ENCODE peak calls at places on chromosome X, in four cellular contexts. One of them, this sample, is unnamed.

GRCh38 chrX:19958530-19959486 is 32.1 kb downstream of the BCLAF3 start:
- DNase-seq in K562: no peak
- DNase-seq in GM12878: no peak
- DNase-seq in H1: no peak
- DNase-seq in this sample: peak

GRCh38 chrX:150869450-150869849 is 29.0 kb downstream of the CD99L2 start:
- DNase-seq in K562: no peak
- DNase-seq in GM12878: no peak
- DNase-seq in H1: no peak
- DNase-seq in this sample: no peak

GRCh38 chrX:133922390-133922772 is 63.0 kb downstream of the GPC3 start:
- DNase-seq in K562: no peak
- DNase-seq in GM12878: no peak
- DNase-seq in H1: no peak
- DNase-seq in this sample: no peak

GRCh38 chrX:20144491-20144890 is 2.9 kb upstream of the EIF1AX start:
- DNase-seq in K562: no peak
- DNase-seq in GM12878: no peak
- DNase-seq in H1: no peak
- DNase-seq in this sample: peak

GRCh38 chrX:84188320-84188834 is 378 bp upstream of the RPS6KA6 start:
- DNase-seq in K562: no peak
- DNase-seq in GM12878: no peak
- DNase-seq in H1: peak
- DNase-seq in this sample: peak

GRCh38 chrX:118724775-118725174 is 2.6 kb upstream of the IL13RA1 start:
- DNase-seq in K562: peak
- DNase-seq in GM12878: no peak
- DNase-seq in H1: no peak
- DNase-seq in this sample: peak

GRCh38 chrX:52865328-52865980 is 2.4 kb downstream of the XAGE3 start:
- DNase-seq in K562: no peak
- DNase-seq in GM12878: no peak
- DNase-seq in H1: no peak
- DNase-seq in this sample: peak

GRCh38 chrX:138128025-138128671 is 562.2 kb downstream of the ZIC3 start:
- DNase-seq in K562: peak
- DNase-seq in GM12878: no peak
- DNase-seq in H1: no peak
- DNase-seq in this sample: peak

GRCh38 chrX:48468247-48468671 is 1.8 kb downstream of the SLC38A5 start:
- DNase-seq in K562: peak
- DNase-seq in GM12878: no peak
- DNase-seq in H1: no peak
- DNase-seq in this sample: no peak

GRCh38 chrX:24372021-24372763 is 11.8 kb downstream of the SUPT20HL1 start:
- DNase-seq in K562: no peak
- DNase-seq in GM12878: no peak
- DNase-seq in H1: no peak
- DNase-seq in this sample: no peak

GRCh38 chrX:48083706-48084105 is 12.3 kb upstream of the ZNF630 start:
- DNase-seq in K562: no peak
- DNase-seq in GM12878: no peak
- DNase-seq in H1: no peak
- DNase-seq in this sample: no peak

GRCh38 chrX:77446840-77447239 is 349 bp upstream of the FGF16 start:
- DNase-seq in K562: no peak
- DNase-seq in GM12878: no peak
- DNase-seq in H1: no peak
- DNase-seq in this sample: no peak

GRCh38 chrX:137427813-137428212 is 138.1 kb upstream of the ZIC3 start:
- DNase-seq in K562: no peak
- DNase-seq in GM12878: no peak
- DNase-seq in H1: no peak
- DNase-seq in this sample: no peak

GRCh38 chrX:50881028-50881427 is 29.5 kb upstream of the BMP15 start:
- DNase-seq in K562: no peak
- DNase-seq in GM12878: no peak
- DNase-seq in H1: no peak
- DNase-seq in this sample: no peak

GRCh38 chrX:21132686-21133393 is 241.4 kb upstream of the CNKSR2 start:
- DNase-seq in K562: no peak
- DNase-seq in GM12878: no peak
- DNase-seq in H1: no peak
- DNase-seq in this sample: no peak

GRCh38 chrX:17495052-17495451 is 120.1 kb downstream of the NHS start:
- DNase-seq in K562: no peak
- DNase-seq in GM12878: no peak
- DNase-seq in H1: no peak
- DNase-seq in this sample: no peak

GRCh38 chrX:17496407-17496806 is 121.4 kb downstream of the NHS start:
- DNase-seq in K562: no peak
- DNase-seq in GM12878: no peak
- DNase-seq in H1: no peak
- DNase-seq in this sample: no peak

GRCh38 chrX:17497193-17497592 is 122.2 kb downstream of the NHS start:
- DNase-seq in K562: no peak
- DNase-seq in GM12878: no peak
- DNase-seq in H1: no peak
- DNase-seq in this sample: no peak

GRCh38 chrX:17499512-17499911 is 124.5 kb downstream of the NHS start:
- DNase-seq in K562: no peak
- DNase-seq in GM12878: no peak
- DNase-seq in H1: no peak
- DNase-seq in this sample: no peak

GRCh38 chrX:17500145-17500579 is 125.2 kb downstream of the NHS start:
- DNase-seq in K562: no peak
- DNase-seq in GM12878: no peak
- DNase-seq in H1: no peak
- DNase-seq in this sample: peak
- TF ChIP-seq CHD1 in K562: no peak
- TF ChIP-seq CHD1 in GM12878: no peak
- TF ChIP-seq CHD1 in H1: no peak
- TF ChIP-seq CHD1 in this sample: no peak

GRCh38 chrX:1807301-1807731 is 192.5 kb downstream of the ASMT start:
- DNase-seq in K562: no peak
- DNase-seq in GM12878: no peak
- DNase-seq in H1: peak
- DNase-seq in this sample: peak

GRCh38 chrX:1802912-1803311 is 188.1 kb downstream of the ASMT start:
- DNase-seq in K562: no peak
- DNase-seq in GM12878: no peak
- DNase-seq in H1: no peak
- DNase-seq in this sample: no peak
- TF ChIP-seq POLR2A in K562: no peak
- TF ChIP-seq POLR2A in GM12878: no peak
- TF ChIP-seq POLR2A in H1: no peak
- TF ChIP-seq POLR2A in this sample: no peak

GRCh38 chrX:9604908-9605306 is 140.0 kb downstream of the TBL1X start:
- DNase-seq in K562: no peak
- DNase-seq in GM12878: no peak
- DNase-seq in H1: no peak
- DNase-seq in this sample: no peak

GRCh38 chrX:9605484-9605883 is 140.6 kb downstream of the TBL1X start:
- DNase-seq in K562: no peak
- DNase-seq in GM12878: no peak
- DNase-seq in H1: no peak
- DNase-seq in this sample: no peak

GRCh38 chrX:9604111-9604907 is 139.5 kb downstream of the TBL1X start:
- DNase-seq in K562: no peak
- DNase-seq in GM12878: no peak
- DNase-seq in H1: no peak
- DNase-seq in this sample: no peak

GRCh38 chrX:9609987-9610386 is 145.1 kb downstream of the TBL1X start:
- DNase-seq in K562: no peak
- DNase-seq in GM12878: no peak
- DNase-seq in H1: no peak
- DNase-seq in this sample: no peak

DNA sequence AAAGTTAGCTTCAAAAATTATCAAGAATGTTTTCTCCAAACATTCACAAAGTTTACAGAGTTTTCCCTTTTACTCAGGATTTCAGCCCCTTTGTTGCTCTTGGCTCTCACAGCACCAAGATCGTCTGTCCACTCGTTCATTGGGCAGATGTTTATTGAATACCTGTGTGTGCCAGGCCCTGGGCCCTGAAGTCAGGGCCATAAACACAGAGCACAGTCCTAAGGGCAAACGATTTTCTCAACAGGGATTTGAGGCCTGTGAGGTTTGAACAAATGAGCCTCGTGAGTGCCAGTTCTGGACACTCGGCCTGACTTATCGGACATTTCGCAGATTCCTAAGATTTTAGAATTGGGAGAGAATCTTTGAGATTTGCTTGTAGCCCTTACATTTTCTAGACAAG is 142.1 kb downstream of the TBL1X start:
- DNase-seq in K562: no peak
- DNase-seq in GM12878: no peak
- DNase-seq in H1: no peak
- DNase-seq in this sample: no peak
- TF ChIP-seq CHD1 in K562: no peak
- TF ChIP-seq CHD1 in GM12878: no peak
- TF ChIP-seq CHD1 in H1: no peak
- TF ChIP-seq CHD1 in this sample: no peak

GRCh38 chrX:81202413-81202794 is 502 bp downstream of the SH3BGRL start:
- DNase-seq in K562: no peak
- DNase-seq in GM12878: no peak
- DNase-seq in H1: no peak
- DNase-seq in this sample: peak

GRCh38 chrX:81202989-81203388 is 1.1 kb downstream of the SH3BGRL start:
- DNase-seq in K562: no peak
- DNase-seq in GM12878: no peak
- DNase-seq in H1: no peak
- DNase-seq in this sample: no peak

GRCh38 chrX:81206471-81206870 is 4.6 kb downstream of the SH3BGRL start:
- DNase-seq in K562: no peak
- DNase-seq in GM12878: no peak
- DNase-seq in H1: no peak
- DNase-seq in this sample: no peak

DNA sequence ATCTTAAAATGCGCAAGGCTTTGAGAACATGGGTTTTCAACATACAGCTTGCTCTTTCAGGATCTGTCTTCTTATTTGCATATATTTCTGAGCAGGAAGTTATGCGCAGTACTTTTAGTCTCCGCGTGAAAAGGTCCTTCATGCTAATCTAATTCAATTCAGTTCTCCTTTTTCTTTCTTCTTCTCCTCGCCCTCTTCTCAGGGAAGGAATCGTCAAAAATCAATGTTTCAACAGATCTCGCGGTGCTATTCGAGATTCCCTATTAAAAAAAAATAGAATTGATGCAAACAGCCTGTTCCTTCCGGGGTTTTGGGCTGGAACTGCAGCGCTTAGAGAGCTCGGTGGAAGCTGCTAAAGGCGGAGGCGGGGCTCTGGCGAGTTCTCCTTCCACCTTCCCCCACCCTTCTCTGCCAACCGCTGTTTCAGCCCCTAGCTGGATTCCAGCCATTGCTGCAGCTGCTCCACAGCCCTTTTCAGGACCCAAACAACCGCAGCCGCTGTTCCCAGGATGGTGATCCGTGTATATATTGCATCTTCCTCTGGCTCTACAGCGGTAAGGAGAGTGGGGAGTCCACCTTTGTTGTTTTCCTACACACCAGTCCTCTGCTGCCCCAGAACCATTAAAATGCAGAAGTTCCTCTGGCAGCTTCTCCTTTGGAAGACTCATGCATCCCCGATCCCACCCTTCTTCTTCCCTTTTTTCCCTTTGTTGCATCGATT is at the start of the genes HMGN5 and SH3BGRL:
- DNase-seq in K562: peak
- DNase-seq in GM12878: peak
- DNase-seq in H1: peak
- DNase-seq in this sample: peak
- TF ChIP-seq POLR2A in K562: peak
- TF ChIP-seq POLR2A in GM12878: peak
- TF ChIP-seq POLR2A in H1: peak
- TF ChIP-seq POLR2A in this sample: no peak

DNA sequence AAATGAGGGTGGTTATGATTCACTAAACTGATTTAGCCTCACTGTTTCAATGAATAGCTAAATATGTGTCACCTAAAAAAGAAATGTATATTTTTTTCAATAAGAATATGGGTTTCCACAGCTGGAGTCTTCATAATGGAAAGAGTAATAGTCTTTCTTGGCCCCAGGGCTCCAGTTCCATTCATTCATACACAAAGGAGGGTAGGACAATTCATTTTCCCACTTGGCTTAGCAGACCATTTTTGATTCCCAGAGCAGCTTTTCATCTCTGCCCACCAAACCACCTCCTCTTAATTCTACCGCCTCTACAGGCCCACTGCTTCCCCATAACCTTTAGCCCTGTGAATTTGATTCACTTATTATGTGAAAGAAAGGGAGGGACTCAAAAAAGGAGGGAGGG is 129.9 kb upstream of the PAK3 start:
- DNase-seq in K562: no peak
- DNase-seq in GM12878: no peak
- DNase-seq in H1: no peak
- DNase-seq in this sample: no peak
- TF ChIP-seq CHD1 in K562: no peak
- TF ChIP-seq CHD1 in GM12878: no peak
- TF ChIP-seq CHD1 in H1: no peak
- TF ChIP-seq CHD1 in this sample: no peak

GRCh38 chrX:154478728-154479622 is at the start of gene LAGE3:
- DNase-seq in K562: peak
- DNase-seq in GM12878: peak
- DNase-seq in H1: peak
- DNase-seq in this sample: peak
- TF ChIP-seq POLR2A in K562: peak
- TF ChIP-seq POLR2A in GM12878: peak
- TF ChIP-seq POLR2A in H1: peak
- TF ChIP-seq POLR2A in this sample: no peak

GRCh38 chrX:104284407-104285000 is 29.8 kb upstream of the ESX1 start:
- DNase-seq in K562: no peak
- DNase-seq in GM12878: no peak
- DNase-seq in H1: no peak
- DNase-seq in this sample: no peak
- TF ChIP-seq CHD1 in K562: no peak
- TF ChIP-seq CHD1 in GM12878: no peak
- TF ChIP-seq CHD1 in H1: no peak
- TF ChIP-seq CHD1 in this sample: no peak

GRCh38 chrX:41086627-41086932 is 1.3 kb downstream of the USP9X start:
- DNase-seq in K562: no peak
- DNase-seq in GM12878: no peak
- DNase-seq in H1: no peak
- DNase-seq in this sample: no peak

GRCh38 chrX:41085105-41085882 is at the start of gene USP9X:
- DNase-seq in K562: peak
- DNase-seq in GM12878: peak
- DNase-seq in H1: peak
- DNase-seq in this sample: peak

GRCh38 chrX:41087219-41087618 is 2.0 kb downstream of the USP9X start:
- DNase-seq in K562: no peak
- DNase-seq in GM12878: no peak
- DNase-seq in H1: no peak
- DNase-seq in this sample: no peak

GRCh38 chrX:41084360-41085104 is 713 bp upstream of the USP9X start:
- DNase-seq in K562: peak
- DNase-seq in GM12878: peak
- DNase-seq in H1: peak
- DNase-seq in this sample: peak

GRCh38 chrX:41085883-41086626 is 810 bp downstream of the USP9X start:
- DNase-seq in K562: peak
- DNase-seq in GM12878: no peak
- DNase-seq in H1: no peak
- DNase-seq in this sample: peak
- TF ChIP-seq POLR2A in K562: no peak
- TF ChIP-seq POLR2A in GM12878: peak
- TF ChIP-seq POLR2A in H1: peak
- TF ChIP-seq POLR2A in this sample: no peak